ENCODE peak calls at places on chromosomes 1 and 21, in five cellular contexts. One of them, this sample, is unnamed. For H3K4me1, the result is how much of the 10 kb centered on the place peaks cover.

GRCh38 chr1:241115784-241116183 is 241.2 kb downstream of the RGS7 start:
- DNase-seq in mammary epithelial cell: no peak
- DNase-seq in pancreas: no peak
- DNase-seq in IMR-90: no peak
- DNase-seq in tibial nerve: no peak
- DNase-seq in this sample: no peak

GRCh38 chr1:160068231-160068630 is 1.7 kb downstream of the KCNJ10 start:
- DNase-seq in mammary epithelial cell: no peak
- DNase-seq in pancreas: no peak
- DNase-seq in IMR-90: no peak
- DNase-seq in tibial nerve: no peak
- DNase-seq in this sample: no peak

GRCh38 chr1:225998560-225999226 is 450 bp downstream of the SDE2 start:
- DNase-seq in mammary epithelial cell: peak
- DNase-seq in pancreas: no peak
- DNase-seq in IMR-90: peak
- DNase-seq in tibial nerve: no peak
- DNase-seq in this sample: no peak

GRCh38 chr1:117824612-117825011 is 104.8 kb downstream of the GDAP2 start:
- DNase-seq in mammary epithelial cell: no peak
- DNase-seq in pancreas: no peak
- DNase-seq in IMR-90: no peak
- DNase-seq in tibial nerve: no peak
- DNase-seq in this sample: no peak

GRCh38 chr1:182608850-182609610 is 4.8 kb upstream of the RGS16 start:
- DNase-seq in mammary epithelial cell: no peak
- DNase-seq in pancreas: no peak
- DNase-seq in IMR-90: peak
- DNase-seq in tibial nerve: no peak
- DNase-seq in this sample: no peak

GRCh38 chr1:23177438-23178380 is 9.1 kb upstream of the LUZP1 start:
- DNase-seq in mammary epithelial cell: peak
- DNase-seq in pancreas: peak
- DNase-seq in IMR-90: peak
- DNase-seq in tibial nerve: peak
- DNase-seq in this sample: peak

GRCh38 chr1:53327183-53327941 is 508 bp downstream of the LRP8 start:
- DNase-seq in mammary epithelial cell: peak
- DNase-seq in pancreas: peak
- DNase-seq in IMR-90: peak
- DNase-seq in tibial nerve: no peak
- DNase-seq in this sample: no peak

GRCh38 chr1:91831132-91831930 is 54.6 kb downstream of the TGFBR3 start:
- DNase-seq in mammary epithelial cell: no peak
- DNase-seq in pancreas: no peak
- DNase-seq in IMR-90: peak
- DNase-seq in tibial nerve: no peak
- DNase-seq in this sample: no peak

GRCh38 chr21:43982489-43983078 is 29.5 kb upstream of the TRAPPC10 start:
- DNase-seq in mammary epithelial cell: no peak
- DNase-seq in pancreas: no peak
- DNase-seq in IMR-90: no peak
- DNase-seq in tibial nerve: no peak
- DNase-seq in this sample: no peak

GRCh38 chr1:243745361-243745760 is 104.7 kb downstream of the AKT3 start:
- DNase-seq in mammary epithelial cell: peak
- DNase-seq in pancreas: no peak
- DNase-seq in IMR-90: peak
- DNase-seq in tibial nerve: no peak
- DNase-seq in this sample: no peak

DNA sequence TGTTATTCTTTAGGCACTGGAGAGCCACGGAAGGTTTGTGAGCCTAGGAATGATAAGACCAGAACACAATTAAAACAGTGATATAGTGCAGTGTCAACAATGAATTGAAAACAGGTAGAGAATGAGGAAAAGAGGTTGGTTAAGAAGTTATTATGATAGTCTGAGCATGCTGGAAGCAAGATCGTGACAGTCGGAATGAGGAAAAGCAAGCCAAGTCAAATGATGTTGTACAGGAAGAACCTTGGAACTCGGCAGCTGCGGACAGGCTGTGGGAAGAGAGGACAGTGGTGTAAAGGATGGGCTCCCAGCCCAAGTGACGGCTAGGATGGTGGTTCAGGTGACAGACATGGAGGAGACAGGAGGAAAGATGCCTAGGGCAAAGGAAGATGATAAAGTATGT is 25.6 kb downstream of the MTARC1 start:
- DNase-seq in mammary epithelial cell: no peak
- DNase-seq in pancreas: no peak
- DNase-seq in IMR-90: no peak
- DNase-seq in tibial nerve: no peak
- DNase-seq in this sample: no peak
- H3K4me1 ChIP-seq in mammary epithelial cell: under half
- H3K4me1 ChIP-seq in pancreas: under half
- H3K4me1 ChIP-seq in IMR-90: under half
- H3K4me1 ChIP-seq in tibial nerve: under half
- H3K4me1 ChIP-seq in this sample: under half

GRCh38 chr1:198699167-198700015 is 60.6 kb downstream of the PTPRC start:
- DNase-seq in mammary epithelial cell: peak
- DNase-seq in pancreas: peak
- DNase-seq in IMR-90: peak
- DNase-seq in tibial nerve: no peak
- DNase-seq in this sample: peak
- TF ChIP-seq CTCF in mammary epithelial cell: peak
- TF ChIP-seq CTCF in pancreas: peak
- TF ChIP-seq CTCF in IMR-90: peak
- TF ChIP-seq CTCF in tibial nerve: peak
- TF ChIP-seq CTCF in this sample: peak

GRCh38 chr1:107058245-107059032 is 2.0 kb downstream of the PRMT6 start:
- DNase-seq in mammary epithelial cell: no peak
- DNase-seq in pancreas: no peak
- DNase-seq in IMR-90: no peak
- DNase-seq in tibial nerve: no peak
- DNase-seq in this sample: no peak
- H3K4me3 ChIP-seq in mammary epithelial cell: no peak
- H3K4me3 ChIP-seq in pancreas: peak
- H3K4me3 ChIP-seq in IMR-90: no peak
- H3K4me3 ChIP-seq in tibial nerve: no peak
- H3K4me3 ChIP-seq in this sample: no peak

GRCh38 chr21:16322423-16322822 is 592.6 kb downstream of the USP25 start:
- DNase-seq in mammary epithelial cell: no peak
- DNase-seq in pancreas: no peak
- DNase-seq in IMR-90: no peak
- DNase-seq in tibial nerve: no peak
- DNase-seq in this sample: no peak

GRCh38 chr21:16323586-16323985 is 593.8 kb downstream of the USP25 start:
- DNase-seq in mammary epithelial cell: no peak
- DNase-seq in pancreas: no peak
- DNase-seq in IMR-90: peak
- DNase-seq in tibial nerve: no peak
- DNase-seq in this sample: no peak

GRCh38 chr21:16318651-16319300 is 589.0 kb downstream of the USP25 start:
- DNase-seq in mammary epithelial cell: no peak
- DNase-seq in pancreas: no peak
- DNase-seq in IMR-90: no peak
- DNase-seq in tibial nerve: no peak
- DNase-seq in this sample: no peak

GRCh38 chr21:16324630-16325029 is 594.8 kb downstream of the USP25 start:
- DNase-seq in mammary epithelial cell: no peak
- DNase-seq in pancreas: no peak
- DNase-seq in IMR-90: no peak
- DNase-seq in tibial nerve: no peak
- DNase-seq in this sample: no peak

DNA sequence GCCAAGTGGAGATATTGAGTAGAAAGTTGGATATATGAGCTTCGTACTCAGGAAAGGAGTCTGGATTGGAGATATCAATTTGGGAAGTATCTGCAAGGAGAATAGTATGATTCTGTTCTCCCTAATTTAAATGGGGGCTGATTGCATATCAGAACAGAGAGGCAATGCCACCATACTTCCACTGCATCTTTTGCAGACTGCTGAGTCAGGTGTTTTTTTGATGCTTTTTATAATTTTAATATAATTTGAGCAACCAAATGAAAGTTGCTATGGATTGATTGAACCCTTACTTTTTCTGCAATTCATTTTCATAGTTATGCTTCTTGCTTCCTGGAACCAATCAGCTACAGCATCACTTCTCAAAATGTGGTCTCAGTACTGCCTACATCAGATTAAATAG is 590.3 kb downstream of the USP25 start:
- DNase-seq in mammary epithelial cell: no peak
- DNase-seq in pancreas: no peak
- DNase-seq in IMR-90: no peak
- DNase-seq in tibial nerve: no peak
- DNase-seq in this sample: no peak
- H3K4me1 ChIP-seq in mammary epithelial cell: under half
- H3K4me1 ChIP-seq in pancreas: under half
- H3K4me1 ChIP-seq in IMR-90: under half
- H3K4me1 ChIP-seq in tibial nerve: under half
- H3K4me1 ChIP-seq in this sample: under half

GRCh38 chr1:8430476-8430875 is 112.6 kb downstream of the SLC45A1 start:
- DNase-seq in mammary epithelial cell: no peak
- DNase-seq in pancreas: no peak
- DNase-seq in IMR-90: no peak
- DNase-seq in tibial nerve: no peak
- DNase-seq in this sample: no peak

GRCh38 chr1:8431779-8432178 is 113.9 kb downstream of the SLC45A1 start:
- DNase-seq in mammary epithelial cell: no peak
- DNase-seq in pancreas: no peak
- DNase-seq in IMR-90: no peak
- DNase-seq in tibial nerve: no peak
- DNase-seq in this sample: no peak

GRCh38 chr1:8429549-8430105 is 111.7 kb downstream of the SLC45A1 start:
- DNase-seq in mammary epithelial cell: no peak
- DNase-seq in pancreas: no peak
- DNase-seq in IMR-90: no peak
- DNase-seq in tibial nerve: no peak
- DNase-seq in this sample: no peak

GRCh38 chr1:8428441-8428840 is 110.5 kb downstream of the SLC45A1 start:
- DNase-seq in mammary epithelial cell: no peak
- DNase-seq in pancreas: no peak
- DNase-seq in IMR-90: no peak
- DNase-seq in tibial nerve: no peak
- DNase-seq in this sample: no peak

DNA sequence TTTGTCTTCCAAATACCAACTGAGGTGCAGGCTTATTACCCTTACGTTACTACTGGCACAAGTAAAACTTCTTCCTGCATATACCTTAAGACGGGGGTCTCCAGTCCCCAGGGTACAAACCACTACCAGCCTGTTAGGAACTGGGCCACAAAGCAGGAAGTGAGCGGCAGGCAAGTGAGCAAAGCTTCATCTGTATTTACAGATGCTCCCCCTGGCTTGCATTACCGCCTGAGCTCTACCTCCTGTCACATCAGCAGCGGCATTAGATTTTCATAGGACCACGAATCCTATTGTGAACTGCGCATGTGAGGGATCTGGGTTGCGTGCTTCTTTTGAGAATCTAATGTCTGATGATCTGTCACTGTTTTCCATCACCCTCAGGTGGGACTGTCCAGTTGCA is 113.1 kb downstream of the SLC45A1 start:
- DNase-seq in mammary epithelial cell: no peak
- DNase-seq in pancreas: no peak
- DNase-seq in IMR-90: no peak
- DNase-seq in tibial nerve: no peak
- DNase-seq in this sample: no peak
- TF ChIP-seq CTCF in mammary epithelial cell: no peak
- TF ChIP-seq CTCF in pancreas: no peak
- TF ChIP-seq CTCF in IMR-90: no peak
- TF ChIP-seq CTCF in tibial nerve: no peak
- TF ChIP-seq CTCF in this sample: no peak

GRCh38 chr1:198597690-198598430 is 41.0 kb upstream of the PTPRC start:
- DNase-seq in mammary epithelial cell: no peak
- DNase-seq in pancreas: no peak
- DNase-seq in IMR-90: no peak
- DNase-seq in tibial nerve: no peak
- DNase-seq in this sample: no peak
- H3K4me3 ChIP-seq in mammary epithelial cell: no peak
- H3K4me3 ChIP-seq in pancreas: no peak
- H3K4me3 ChIP-seq in IMR-90: no peak
- H3K4me3 ChIP-seq in tibial nerve: no peak
- H3K4me3 ChIP-seq in this sample: no peak

This sample was measured in breast epithelium.